ENCODE peak calls at places on chromosomes 13 and 19, in nine cellular contexts. S is spleen; B is BJ; G is transverse colon; O is amniotic stem cell; E is Calu3; H is H54; P is T-helper 1 cell; W is stimulated activated CD4-positive, alpha-beta T cell treated with anti-CD3 and anti-CD28 coated beads, Interleukin-1b, Interleukin-23, amount 100 ng/mL, for 4 hours. Z is an unnamed sample.

GRCh38 chr19:1651061-1651547 is 1.3 kb downstream of the TCF3 start:
- DNase-seq in E (no peak), P (peak; percentile 34), S (peak; percentile 86), B (no peak), W (peak; percentile 56), O (no peak), H (no peak), G (peak; percentile 70), Z (peak; percentile 46)

GRCh38 chr19:56109216-56109615 is 11.9 kb downstream of the ZNF787 start:
- DNase-seq in O (no peak), G (no peak), W (no peak), S (no peak), B (no peak), P (no peak), H (no peak), E (no peak), Z (no peak)

GRCh38 chr19:13146763-13147563 is 3.2 kb downstream of the STX10 start:
- DNase-seq in E (peak; percentile 69), P (no peak), B (no peak), H (no peak), G (peak; percentile 49), W (no peak), S (peak; percentile 86), O (no peak), Z (no peak)

GRCh38 chr13:43428545-43429287 is 358.1 kb downstream of the ENOX1 start:
- DNase-seq in E (no peak), B (no peak), O (no peak), W (no peak), H (no peak), G (no peak), P (no peak), S (no peak), Z (no peak)

GRCh38 chr13:45231722-45232121 is 30.9 kb upstream of the KCTD4 start:
- DNase-seq in S (no peak), G (no peak), E (no peak), O (no peak), B (no peak), P (no peak), W (no peak), H (no peak), Z (no peak)

GRCh38 chr13:44967656-44968451 is 21.4 kb downstream of the NUFIP1 start:
- DNase-seq in B (no peak), G (no peak), W (no peak), S (no peak), E (no peak), H (no peak), P (no peak), O (no peak), Z (no peak)

GRCh38 chr13:98706446-98707110 is 45.9 kb downstream of the SLC15A1 start:
- DNase-seq in O (no peak), E (no peak), S (no peak), P (no peak), H (no peak), W (no peak), B (no peak), G (no peak), Z (no peak)

GRCh38 chr19:43623889-43624670 is 4.7 kb upstream of the ZNF428 start:
- DNase-seq in E (no peak), H (no peak), S (no peak), O (no peak), W (no peak), P (no peak), G (no peak), B (no peak), Z (no peak)

GRCh38 chr19:54482889-54483288 is 9.8 kb upstream of the CDC42EP5 start:
- DNase-seq in P (no peak), B (no peak), G (no peak), E (no peak), W (no peak), S (no peak), H (no peak), O (no peak), Z (no peak)

GRCh38 chr13:23707674-23708073 is 137.5 kb downstream of the TNFRSF19 start:
- DNase-seq in G (no peak), B (no peak), H (no peak), P (no peak), E (peak; percentile 13), S (no peak), O (no peak), W (no peak), Z (no peak)

GRCh38 chr19:39236527-39236926 is 8.3 kb downstream of the IFNL3 start:
- DNase-seq in W (no peak), P (no peak), S (peak; percentile 85), H (no peak), B (no peak), O (no peak), G (peak; percentile 31), E (no peak), Z (no peak)

GRCh38 chr13:49356224-49356623 is 87.6 kb downstream of the CAB39L start:
- DNase-seq in W (no peak), O (peak; percentile 72), G (no peak), B (peak; percentile 86), S (no peak), E (no peak), H (peak; percentile 13), P (no peak), Z (no peak)

GRCh38 chr19:40392123-40392522 is 2.1 kb upstream of the HIPK4 start:
- DNase-seq in P (no peak), G (no peak), E (no peak), S (no peak), O (no peak), W (no peak), B (no peak), H (no peak), Z (no peak)

GRCh38 chr13:29959621-29960020 is 109.2 kb upstream of the UBL3 start:
- DNase-seq in P (no peak), O (no peak), H (no peak), E (no peak), G (no peak), W (no peak), S (no peak), B (no peak), Z (no peak)

GRCh38 chr13:39330504-39330903 is 272.5 kb downstream of the LHFPL6 start:
- DNase-seq in S (no peak), B (no peak), G (no peak), H (no peak), W (no peak), E (no peak), O (no peak), P (no peak), Z (no peak)

GRCh38 chr13:19852766-19853165 is 10.7 kb downstream of the ZMYM5 start:
- DNase-seq in S (no peak), P (no peak), W (no peak), O (no peak), G (no peak), H (no peak), B (no peak), E (no peak), Z (no peak)

GRCh38 chr19:55082023-55082851 is 6.6 kb downstream of the EPS8L1 start:
- DNase-seq in B (no peak), G (no peak), H (peak; percentile 89), E (no peak), O (no peak), P (no peak), S (no peak), W (peak; percentile 30), Z (peak; percentile 52)

GRCh38 chr19:42088471-42089190 is 12.7 kb downstream of the ZNF574 start:
- DNase-seq in S (no peak), P (no peak), G (no peak), B (no peak), H (peak; percentile 78), W (no peak), O (no peak), E (no peak), Z (no peak)

GRCh38 chr13:37618554-37618953 is 20.0 kb upstream of the POSTN start:
- DNase-seq in S (no peak), H (no peak), W (no peak), O (no peak), B (peak; percentile 75), E (no peak), G (no peak), P (no peak), Z (no peak)

GRCh38 chr13:58313219-58313618 is 681.7 kb downstream of the PCDH17 start:
- DNase-seq in B (no peak), W (no peak), S (no peak), G (no peak), P (no peak), O (no peak), H (no peak), E (no peak), Z (no peak)

GRCh38 chr19:49593233-49594113 is 2.5 kb downstream of the PRR12 start:
- DNase-seq in S (peak; percentile 95), E (peak; percentile 95), P (peak; percentile 80), B (peak; percentile 51), H (peak; percentile 87), W (peak; percentile 88), G (peak; percentile 96), O (peak; percentile 76), Z (peak; percentile 92)

Z was measured in activated CD4-positive, alpha-beta T cell treated with anti-CD3 and anti-CD28 coated beads, Interleukin-2, amount 50 U/mL, for 4 hours.